ENCODE peak calls at places on chromosomes 6 and 20, in six cellular contexts. U is neuronal stem cell, O is SK-N-SH, T is colonic mucosa, X is mesendoderm, L is neural progenitor cell. E is an unnamed sample.

GRCh38 chr6:28371280-28371679 is 21.5 kb downstream of the ZKSCAN3 start:
- DNase-seq in U (no peak), O (no peak), T (no peak), X (no peak), L (no peak), E (no peak)

GRCh38 chr6:169199625-169200335 is 53.9 kb downstream of the THBS2 start:
- DNase-seq in U (no peak), O (no peak), T (no peak), X (no peak), L (no peak), E (no peak)

GRCh38 chr20:54293526-54293925 is 85.6 kb downstream of the PFDN4 start:
- DNase-seq in U (no peak), O (no peak), T (no peak), X (no peak), L (no peak), E (no peak)

GRCh38 chr20:57682184-57683038 is 27.4 kb downstream of the PMEPA1 start:
- DNase-seq in U (no peak), O (peak; percentile 57), T (no peak), X (no peak), L (no peak), E (no peak)

GRCh38 chr20:17786221-17786718 is 86.5 kb downstream of the BANF2 start:
- DNase-seq in U (no peak), O (no peak), T (no peak), X (no peak), L (no peak), E (no peak)

GRCh38 chr6:6414946-6415345 is 94.5 kb upstream of the F13A1 start:
- DNase-seq in U (no peak), O (no peak), T (no peak), X (no peak), L (no peak), E (no peak)

GRCh38 chr6:50305660-50306059 is 255.9 kb upstream of the DEFB112 start:
- DNase-seq in U (no peak), O (no peak), T (no peak), X (peak; percentile 54), L (no peak), E (no peak)

GRCh38 chr20:17505664-17506517 is 25.3 kb downstream of the BFSP1 start:
- DNase-seq in U (no peak), O (no peak), T (no peak), X (peak; percentile 15), L (no peak), E (peak; percentile 69)

GRCh38 chr6:149716584-149716983 is 1.3 kb downstream of the LATS1 start:
- DNase-seq in U (no peak), O (peak; percentile 24), T (no peak), X (no peak), L (peak; percentile 10), E (no peak)

GRCh38 chr20:15890358-15890982 is 682.8 kb downstream of the KIF16B start:
- DNase-seq in U (no peak), O (no peak), T (no peak), X (no peak), L (no peak), E (no peak)

GRCh38 chr6:27810768-27811298 is 101.4 kb downstream of the OR2B2 start:
- DNase-seq in U (no peak), O (no peak), T (no peak), X (peak; percentile 45), L (no peak), E (no peak)

GRCh38 chr20:38997622-38998021 is 35.5 kb downstream of the DHX35 start:
- DNase-seq in U (no peak), O (no peak), T (no peak), X (peak; percentile 13), L (no peak), E (no peak)

GRCh38 chr6:109840034-109840433 is 138.1 kb upstream of the GPR6 start:
- DNase-seq in U (no peak), O (no peak), T (no peak), X (no peak), L (no peak), E (no peak)

GRCh38 chr6:86756623-86757246 is 180.6 kb upstream of the HTR1E start:
- DNase-seq in U (peak; percentile 26), O (no peak), T (no peak), X (peak; percentile 7), L (peak; percentile 36), E (no peak)

GRCh38 chr6:157020398-157021266 is 243.5 kb downstream of the ARID1B start:
- DNase-seq in U (no peak), O (peak; percentile 80), T (peak; percentile 62), X (peak; percentile 89), L (peak; percentile 84), E (no peak)

GRCh38 chr6:64815718-64816117 is 891.3 kb downstream of the EYS start:
- DNase-seq in U (no peak), O (no peak), T (no peak), X (no peak), L (no peak), E (no peak)

GRCh38 chr6:149045404-149045803 is 272.1 kb upstream of the TAB2 start:
- DNase-seq in U (no peak), O (no peak), T (no peak), X (peak; percentile 38), L (peak; percentile 17), E (no peak)

GRCh38 chr20:4275689-4276088 is 260.3 kb upstream of the RNF24 start:
- DNase-seq in U (no peak), O (no peak), T (no peak), X (no peak), L (no peak), E (no peak)

GRCh38 chr6:138089325-138089724 is 17.9 kb downstream of the PERP start:
- DNase-seq in U (no peak), O (no peak), T (no peak), X (no peak), L (no peak), E (no peak)
- H3K9ac ChIP-seq in U (no peak overlapping the region), O (no peak overlapping the region), T (no peak overlapping the region), X (no peak overlapping the region), L (no peak overlapping the region), E (no peak overlapping the region)

GRCh38 chr6:122049341-122049740 is 350.1 kb upstream of the HSF2 start:
- DNase-seq in U (no peak), O (no peak), T (no peak), X (no peak), L (peak; percentile 50), E (no peak)
- H3K4me3 ChIP-seq in U (no peak overlapping the region), O (no peak overlapping the region), T (no peak overlapping the region), X (no peak overlapping the region), L (no peak overlapping the region), E (no peak overlapping the region)

DNA sequence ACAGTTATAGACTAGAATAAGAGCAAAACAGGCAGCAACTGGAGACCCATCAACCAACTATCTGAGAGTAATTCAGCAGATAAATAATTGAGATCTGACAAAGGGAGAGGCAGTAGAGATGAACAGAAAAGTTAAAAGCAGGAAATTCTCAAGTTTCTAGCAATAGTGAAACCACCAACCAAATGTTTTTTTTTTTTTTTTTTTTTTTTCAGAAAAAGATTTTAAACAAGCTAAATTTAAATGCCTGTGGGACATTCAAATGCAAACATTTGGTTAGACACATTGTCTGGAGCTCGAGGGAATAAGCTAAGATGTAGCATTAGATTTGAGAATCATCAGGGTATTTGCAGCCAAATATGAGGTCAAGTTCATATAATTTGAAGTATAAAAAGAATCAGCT is 16.4 kb downstream of the RANBP9 start:
- DNase-seq in U (no peak), O (no peak), T (no peak), X (no peak), L (no peak), E (no peak)
- H3K9ac ChIP-seq in U (no peak overlapping the region), O (no peak overlapping the region), T (no peak overlapping the region), X (no peak overlapping the region), L (no peak overlapping the region), E (no peak overlapping the region)

GRCh38 chr6:75818061-75818855 is 69.2 kb downstream of the MYO6 start:
- DNase-seq in U (no peak), O (no peak), T (no peak), X (no peak), L (no peak), E (no peak)
- H3K4me3 ChIP-seq in U (no peak overlapping the region), O (no peak overlapping the region), T (no peak overlapping the region), X (no peak overlapping the region), L (no peak overlapping the region), E (no peak overlapping the region)

DNA sequence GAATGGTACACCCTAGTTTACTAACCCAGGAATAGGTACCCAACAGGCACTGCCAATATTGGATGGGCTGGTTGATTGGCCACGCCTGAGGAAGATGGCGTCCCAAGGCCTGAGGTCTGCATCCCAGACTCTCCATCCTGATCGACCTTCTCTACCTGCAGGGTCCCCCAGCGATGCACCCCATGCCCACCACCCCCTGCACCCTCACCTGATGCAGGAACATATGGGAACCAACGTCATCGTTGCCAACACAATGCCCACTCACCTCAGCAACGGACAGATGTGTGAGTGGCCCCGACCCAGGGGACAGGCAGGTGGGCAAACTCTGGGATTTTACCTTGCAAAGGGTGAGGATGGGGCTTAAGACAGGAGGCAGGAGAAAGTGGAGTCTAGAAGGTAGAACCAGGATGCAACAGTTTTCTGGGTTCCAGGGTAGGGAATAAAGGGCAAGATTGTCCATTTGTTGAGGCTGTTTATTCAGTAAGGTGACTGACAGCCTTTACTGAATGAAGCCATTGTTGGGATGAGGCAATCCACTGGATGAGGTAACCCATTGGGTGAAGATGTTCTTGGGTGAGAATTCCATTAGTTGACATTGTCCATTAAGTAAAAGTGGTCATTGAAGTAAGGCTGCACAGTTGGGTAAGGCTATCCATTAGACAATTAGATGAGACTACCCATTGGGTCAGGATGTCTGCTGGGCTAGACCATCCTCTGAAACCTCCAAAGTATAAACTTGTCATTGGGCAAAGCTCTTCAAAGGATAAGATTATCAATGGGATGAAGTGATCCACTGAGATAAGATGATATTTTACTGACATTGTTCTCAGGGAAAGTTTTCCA is 47.3 kb upstream of the TTPAL start:
- DNase-seq in U (no peak), O (no peak), T (no peak), X (no peak), L (no peak), E (no peak)
- H3K9ac ChIP-seq in U (no peak overlapping the region), O (no peak overlapping the region), T (no peak overlapping the region), X (no peak overlapping the region), L (no peak overlapping the region), E (no peak overlapping the region)

DNA sequence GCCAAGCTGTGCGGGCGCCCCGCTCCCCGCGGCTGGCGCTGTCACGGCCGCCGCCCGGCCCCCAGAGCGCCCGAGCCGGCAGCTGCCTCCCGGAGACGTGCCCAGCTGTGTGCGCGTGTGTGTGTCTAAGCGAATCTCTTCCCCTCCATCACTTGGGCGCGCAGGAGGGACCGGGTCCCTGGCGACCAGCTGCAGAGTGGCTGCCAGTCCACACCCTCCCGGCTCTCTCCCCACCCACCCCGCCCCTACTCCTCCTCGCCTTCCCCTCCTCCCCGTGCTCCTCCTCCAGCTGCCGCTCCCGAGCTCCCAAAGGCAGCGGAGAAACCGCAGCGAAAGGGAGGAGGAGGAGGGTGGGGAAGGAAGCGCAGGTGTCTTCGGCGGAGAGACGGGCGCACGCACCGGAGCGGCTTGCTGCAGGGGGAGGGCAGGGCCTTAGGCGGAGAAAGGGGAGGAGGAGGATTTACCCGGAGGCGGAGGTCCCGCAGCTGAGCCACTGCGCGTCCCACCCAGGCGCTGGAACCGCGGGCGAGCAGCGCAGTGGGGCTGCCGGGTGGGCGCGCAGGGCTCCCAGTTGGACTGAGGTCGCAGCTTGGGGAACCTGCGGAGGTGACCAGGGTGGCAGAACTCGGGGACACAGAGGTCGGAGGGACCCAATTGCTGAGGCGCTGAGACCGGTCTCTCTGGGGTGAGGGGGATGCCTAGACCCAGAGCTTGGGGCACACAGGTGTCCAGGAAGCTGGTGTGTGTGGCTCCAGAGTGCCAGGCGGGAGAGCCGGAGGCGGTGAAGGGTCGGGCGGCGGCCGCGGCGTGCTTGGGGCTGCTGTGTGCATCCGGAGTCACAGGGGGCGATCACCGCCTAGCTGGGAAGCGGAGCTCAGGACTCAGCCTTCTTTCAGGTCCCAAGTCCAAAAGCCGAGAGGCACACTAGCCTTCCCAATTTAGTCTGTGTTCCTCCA is at the start of gene HS3ST5:
- DNase-seq in U (peak; percentile 70), O (peak; percentile 86), T (peak; percentile 25), X (peak; percentile 92), L (peak; percentile 89), E (peak; percentile 76)
- H3K4me3 ChIP-seq in U (peak within 1 kb of the TSS; percentile 63), O (peak within 1 kb of the TSS; percentile 53), T (peak within 1 kb of the TSS; percentile 50), X (peak within 1 kb of the TSS; percentile 80), L (peak within 1 kb of the TSS; percentile 83), E (peak within 1 kb of the TSS; percentile 38)

E was measured in kidney.